ENCODE peak calls at places on chromosomes 12 and 14, in four cellular contexts. B is HepG2, J is K562, S is GM12878. R is an unnamed sample.

GRCh38 chr12:113469893-113470743 is 1.6 kb downstream of the LHX5 start:
- DNase-seq in B (no peak), J (no peak), S (no peak), R (no peak)

GRCh38 chr12:121536929-121537813 is 43.7 kb downstream of the KDM2B start:
- DNase-seq in B (peak; percentile 76), J (peak; percentile 60), S (peak; percentile 82), R (peak; percentile 76)

GRCh38 chr12:30047499-30048262 is 263.9 kb upstream of the TMTC1 start:
- DNase-seq in B (no peak), J (no peak), S (no peak), R (no peak)

GRCh38 chr12:50633950-50634349 is 129.2 kb downstream of the DIP2B start:
- DNase-seq in B (no peak), J (no peak), S (no peak), R (no peak)

GRCh38 chr12:49883065-49883464 is 20.6 kb downstream of the FAIM2 start:
- DNase-seq in B (no peak), J (no peak), S (no peak), R (no peak)

GRCh38 chr12:8493084-8493483 is 20.2 kb upstream of the CLEC4D start:
- DNase-seq in B (no peak), J (no peak), S (peak; percentile 72), R (no peak)

GRCh38 chr12:79329933-79330332 is 360.8 kb downstream of the PAWR start:
- DNase-seq in B (no peak), J (no peak), S (no peak), R (no peak)

GRCh38 chr14:39491134-39491541 is 58.9 kb upstream of the FBXO33 start:
- DNase-seq in B (peak; percentile 59), J (peak; percentile 22), S (no peak), R (peak; percentile 15)

GRCh38 chr12:130136536-130136935 is 25.7 kb upstream of the FZD10 start:
- DNase-seq in B (no peak), J (no peak), S (no peak), R (no peak)

GRCh38 chr12:90499793-90500192 is 455.2 kb downstream of the CCER1 start:
- DNase-seq in B (no peak), J (no peak), S (no peak), R (no peak)

GRCh38 chr14:59582161-59582560 is 5.5 kb upstream of the CCDC175 start:
- DNase-seq in B (no peak), J (no peak), S (no peak), R (no peak)

DNA sequence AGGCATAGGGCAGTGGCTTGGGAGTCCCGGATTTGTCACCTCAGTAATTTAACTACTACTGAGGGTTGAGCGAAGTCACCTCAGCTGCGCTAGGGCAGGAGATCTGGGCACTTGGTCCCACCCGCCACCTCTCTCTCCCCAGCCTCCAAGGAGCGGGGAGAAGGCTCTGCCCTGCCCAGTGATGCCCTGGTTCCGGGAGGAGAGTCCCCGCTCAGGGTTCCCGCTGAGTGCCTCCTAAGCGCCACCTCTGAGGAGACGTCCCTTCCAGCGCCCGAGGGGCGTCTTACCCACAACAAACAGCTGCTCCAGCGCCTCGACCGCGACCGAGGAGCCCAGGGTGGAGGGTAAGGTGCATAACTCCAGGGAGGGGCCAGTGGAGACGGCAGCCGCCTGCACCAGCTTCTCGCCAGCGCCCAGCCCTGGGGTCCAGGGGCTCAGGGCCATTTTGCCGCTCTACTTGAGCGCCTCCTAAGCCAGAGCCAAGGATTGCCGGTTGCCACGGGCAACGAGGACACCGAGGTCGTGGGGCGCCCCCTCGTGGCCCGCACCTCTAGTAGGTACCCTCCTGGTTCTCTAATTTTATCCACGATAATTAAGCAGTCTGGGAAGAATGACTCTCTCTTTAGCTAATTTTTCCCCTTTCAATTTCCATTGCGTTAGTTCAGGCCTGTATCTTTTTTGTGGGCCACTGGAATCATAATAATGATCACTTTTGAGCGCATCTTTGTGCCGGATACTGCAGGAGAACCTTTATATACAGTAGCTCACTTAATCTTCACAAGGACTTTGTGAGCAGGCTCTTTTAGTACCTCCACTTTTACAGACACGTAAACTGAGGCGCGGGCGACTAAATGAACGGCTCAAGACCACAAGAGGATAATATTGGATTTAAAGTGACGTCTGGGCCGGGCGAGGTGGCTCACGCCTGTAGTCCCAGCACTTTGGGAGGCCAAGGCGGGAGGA is at the start of gene CCDC175:
- DNase-seq in B (peak; percentile 66), J (peak; percentile 86), S (peak; percentile 7), R (peak; percentile 87)
- TF ChIP-seq HDAC2 in B (no peak), J (no peak), S (no peak), R (no peak)

DNA sequence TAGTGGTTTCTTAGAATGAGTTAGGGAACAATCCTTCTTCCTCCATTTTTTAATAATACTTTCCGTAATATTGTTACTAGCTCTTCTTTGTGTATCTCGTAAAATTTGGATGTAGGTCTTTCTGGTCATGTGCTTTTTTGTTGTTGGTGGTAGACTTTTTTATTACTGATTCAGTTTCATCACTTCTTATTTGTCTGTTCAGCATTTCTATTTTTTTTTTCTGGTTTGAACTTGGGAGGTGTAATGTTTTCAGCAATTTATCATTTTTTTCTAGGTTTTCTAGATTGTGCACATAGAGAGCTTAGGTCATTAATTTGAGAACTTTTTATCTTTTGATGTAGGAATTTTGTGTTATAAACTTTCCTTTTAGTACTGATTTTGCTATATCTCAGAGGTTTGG is 1299.9 kb downstream of the FSCB start:
- DNase-seq in B (no peak), J (no peak), S (no peak), R (no peak)
- TF ChIP-seq HDAC2 in B (no peak), J (no peak), S (no peak), R (no peak)

DNA sequence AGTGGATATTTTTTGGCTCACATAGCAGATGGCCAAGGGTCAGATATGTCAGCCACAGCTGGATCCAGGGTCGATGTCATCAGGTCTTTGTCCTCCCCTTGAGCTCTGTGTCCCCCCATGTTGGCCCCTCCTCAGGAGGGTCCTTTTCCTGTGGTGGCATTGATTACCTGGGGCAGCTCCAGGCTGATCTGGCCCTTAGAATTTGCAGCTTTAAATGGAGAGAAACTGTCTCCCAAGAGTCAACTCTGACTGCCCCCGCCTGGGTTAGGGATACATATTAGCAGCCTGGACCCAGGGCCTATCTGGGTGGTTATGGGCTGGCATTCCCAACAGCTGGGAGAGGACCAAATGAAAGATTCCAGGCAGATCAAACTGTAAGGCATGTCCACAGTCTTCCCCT is 330.5 kb downstream of the RGS6 start:
- DNase-seq in B (no peak), J (no peak), S (no peak), R (no peak)
- TF ChIP-seq HDAC2 in B (no peak), J (no peak), S (no peak), R (no peak)

DNA sequence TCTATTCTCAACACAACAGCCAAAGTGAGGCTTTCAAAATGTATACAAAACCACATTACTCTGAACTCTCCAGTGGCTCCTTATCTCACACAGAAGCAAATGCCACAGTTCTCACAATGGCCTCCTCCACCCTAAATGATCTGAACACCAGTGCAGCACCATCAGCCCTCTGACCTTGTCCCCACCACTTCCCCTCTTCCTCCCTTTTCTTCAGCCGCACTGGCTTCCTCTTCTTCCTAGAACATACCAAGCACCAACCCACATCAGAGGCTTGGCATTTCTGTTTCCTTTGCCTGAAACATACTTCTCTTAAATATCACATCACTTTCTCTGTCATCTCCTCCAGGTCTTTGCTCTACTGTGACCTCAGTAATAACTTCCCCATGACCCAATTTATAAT is 66.3 kb downstream of the GPR135 start:
- DNase-seq in B (no peak), J (peak; percentile 72), S (no peak), R (no peak)
- TF ChIP-seq HDAC2 in B (no peak), J (no peak), S (no peak), R (no peak)

DNA sequence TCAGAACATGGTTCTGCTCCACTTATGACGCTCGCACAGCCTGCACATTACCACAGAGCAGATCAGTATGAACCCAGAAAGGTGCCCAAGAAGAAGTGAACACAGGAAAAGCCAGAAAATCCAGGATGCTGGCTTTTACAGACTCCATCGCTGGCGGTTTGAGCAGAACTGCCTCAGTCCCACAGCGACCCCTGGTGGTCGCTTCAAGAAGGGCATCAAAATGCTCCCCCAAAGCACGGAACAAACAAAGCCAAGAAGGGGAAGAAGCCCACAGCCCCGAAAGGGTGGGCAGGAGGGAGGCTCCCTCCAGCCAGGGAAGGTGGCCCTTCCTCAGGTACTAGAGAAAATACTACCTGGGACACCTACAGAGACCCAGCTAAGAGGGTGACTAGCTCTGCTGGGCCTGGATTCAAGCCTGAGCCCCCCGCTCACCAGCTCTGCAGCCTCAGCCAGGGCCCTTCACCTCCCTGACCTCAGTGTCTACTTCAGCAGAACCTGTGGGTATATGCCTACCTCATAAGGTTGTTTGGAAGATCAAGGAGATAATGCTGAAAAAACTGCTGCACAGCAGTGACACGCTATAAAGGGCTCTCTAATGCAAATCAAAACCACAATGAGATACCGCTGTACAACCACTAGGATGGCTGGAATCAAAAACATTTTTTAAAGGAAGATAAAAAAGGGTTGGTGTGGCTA is 98.1 kb downstream of the NCOR2 start:
- DNase-seq in B (no peak), J (peak; percentile 45), S (no peak), R (peak; percentile 58)
- TF ChIP-seq HDAC2 in B (no peak), J (no peak), S (no peak), R (no peak)

GRCh38 chr12:32110942-32111341 is 4.3 kb downstream of the BICD1 start:
- DNase-seq in B (no peak), J (no peak), S (no peak), R (no peak)

GRCh38 chr12:32118806-32119205 is 12.2 kb downstream of the BICD1 start:
- DNase-seq in B (no peak), J (no peak), S (no peak), R (no peak)

GRCh38 chr12:32120419-32120818 is 13.8 kb downstream of the BICD1 start:
- DNase-seq in B (no peak), J (no peak), S (no peak), R (no peak)

GRCh38 chr12:32115404-32116104 is 8.9 kb downstream of the BICD1 start:
- DNase-seq in B (no peak), J (peak; percentile 32), S (no peak), R (peak; percentile 89)

GRCh38 chr12:32116897-32117296 is 10.2 kb downstream of the BICD1 start:
- DNase-seq in B (no peak), J (no peak), S (no peak), R (no peak)
- TF ChIP-seq HDAC2 in B (no peak), J (no peak), S (no peak), R (no peak)

R was measured in A549.